ENCODE peak calls at places on chromosomes 5 and 9, in eight cellular contexts. One of them, this sample, is unnamed.

GRCh38 chr9:122846371-122847060 is 18.1 kb upstream of the PDCL start:
- DNase-seq in astrocyte of the spinal cord: no peak
- DNase-seq in T-helper 2 cell: peak
- DNase-seq in effector memory CD8-positive, alpha-beta T cell: no peak
- DNase-seq in HEK293T: no peak
- DNase-seq in esophagus squamous epithelium: no peak
- DNase-seq in GM20000: no peak
- DNase-seq in brain microvascular endothelial cell: no peak
- DNase-seq in this sample: no peak

GRCh38 chr5:116130471-116130870 is 45.6 kb downstream of the COMMD10 start:
- DNase-seq in astrocyte of the spinal cord: peak
- DNase-seq in T-helper 2 cell: no peak
- DNase-seq in effector memory CD8-positive, alpha-beta T cell: no peak
- DNase-seq in HEK293T: no peak
- DNase-seq in esophagus squamous epithelium: no peak
- DNase-seq in GM20000: no peak
- DNase-seq in brain microvascular endothelial cell: peak
- DNase-seq in this sample: no peak

GRCh38 chr9:129569506-129570449 is 51.1 kb downstream of the C9orf50 start:
- DNase-seq in astrocyte of the spinal cord: peak
- DNase-seq in T-helper 2 cell: no peak
- DNase-seq in effector memory CD8-positive, alpha-beta T cell: no peak
- DNase-seq in HEK293T: peak
- DNase-seq in esophagus squamous epithelium: no peak
- DNase-seq in GM20000: peak
- DNase-seq in brain microvascular endothelial cell: no peak
- DNase-seq in this sample: no peak

GRCh38 chr9:99057665-99058625 is 47.0 kb upstream of the TGFBR1 start:
- DNase-seq in astrocyte of the spinal cord: peak
- DNase-seq in T-helper 2 cell: peak
- DNase-seq in effector memory CD8-positive, alpha-beta T cell: peak
- DNase-seq in HEK293T: no peak
- DNase-seq in esophagus squamous epithelium: no peak
- DNase-seq in GM20000: peak
- DNase-seq in brain microvascular endothelial cell: peak
- DNase-seq in this sample: peak

GRCh38 chr9:111631071-111631971 is at the start of gene DNAJC25:
- DNase-seq in astrocyte of the spinal cord: peak
- DNase-seq in T-helper 2 cell: peak
- DNase-seq in effector memory CD8-positive, alpha-beta T cell: peak
- DNase-seq in HEK293T: peak
- DNase-seq in esophagus squamous epithelium: peak
- DNase-seq in GM20000: peak
- DNase-seq in brain microvascular endothelial cell: peak
- DNase-seq in this sample: peak

GRCh38 chr9:69115621-69116020 is 58.5 kb upstream of the TJP2 start:
- DNase-seq in astrocyte of the spinal cord: no peak
- DNase-seq in T-helper 2 cell: no peak
- DNase-seq in effector memory CD8-positive, alpha-beta T cell: no peak
- DNase-seq in HEK293T: no peak
- DNase-seq in esophagus squamous epithelium: no peak
- DNase-seq in GM20000: no peak
- DNase-seq in brain microvascular endothelial cell: no peak
- DNase-seq in this sample: no peak

GRCh38 chr9:107386396-107386795 is 103.2 kb downstream of the KLF4 start:
- DNase-seq in astrocyte of the spinal cord: no peak
- DNase-seq in T-helper 2 cell: no peak
- DNase-seq in effector memory CD8-positive, alpha-beta T cell: no peak
- DNase-seq in HEK293T: no peak
- DNase-seq in esophagus squamous epithelium: no peak
- DNase-seq in GM20000: no peak
- DNase-seq in brain microvascular endothelial cell: no peak
- DNase-seq in this sample: no peak

GRCh38 chr9:36924071-36924470 is 110.0 kb downstream of the PAX5 start:
- DNase-seq in astrocyte of the spinal cord: peak
- DNase-seq in T-helper 2 cell: no peak
- DNase-seq in effector memory CD8-positive, alpha-beta T cell: no peak
- DNase-seq in HEK293T: no peak
- DNase-seq in esophagus squamous epithelium: no peak
- DNase-seq in GM20000: no peak
- DNase-seq in brain microvascular endothelial cell: peak
- DNase-seq in this sample: no peak

GRCh38 chr5:79475174-79475466 is 38.8 kb downstream of the HOMER1 start:
- DNase-seq in astrocyte of the spinal cord: no peak
- DNase-seq in T-helper 2 cell: no peak
- DNase-seq in effector memory CD8-positive, alpha-beta T cell: no peak
- DNase-seq in HEK293T: no peak
- DNase-seq in esophagus squamous epithelium: no peak
- DNase-seq in GM20000: no peak
- DNase-seq in brain microvascular endothelial cell: no peak
- DNase-seq in this sample: no peak

GRCh38 chr9:38289486-38290275 is 102.8 kb upstream of the ALDH1B1 start:
- DNase-seq in astrocyte of the spinal cord: no peak
- DNase-seq in T-helper 2 cell: no peak
- DNase-seq in effector memory CD8-positive, alpha-beta T cell: no peak
- DNase-seq in HEK293T: no peak
- DNase-seq in esophagus squamous epithelium: no peak
- DNase-seq in GM20000: no peak
- DNase-seq in brain microvascular endothelial cell: no peak
- DNase-seq in this sample: no peak

GRCh38 chr5:159552751-159553150 is 222.5 kb upstream of the IL12B start:
- DNase-seq in astrocyte of the spinal cord: peak
- DNase-seq in T-helper 2 cell: no peak
- DNase-seq in effector memory CD8-positive, alpha-beta T cell: no peak
- DNase-seq in HEK293T: no peak
- DNase-seq in esophagus squamous epithelium: no peak
- DNase-seq in GM20000: no peak
- DNase-seq in brain microvascular endothelial cell: peak
- DNase-seq in this sample: no peak

GRCh38 chr9:9790216-9790872 is 822.5 kb downstream of the PTPRD start:
- DNase-seq in astrocyte of the spinal cord: peak
- DNase-seq in T-helper 2 cell: no peak
- DNase-seq in effector memory CD8-positive, alpha-beta T cell: no peak
- DNase-seq in HEK293T: peak
- DNase-seq in esophagus squamous epithelium: no peak
- DNase-seq in GM20000: peak
- DNase-seq in brain microvascular endothelial cell: peak
- DNase-seq in this sample: no peak

GRCh38 chr9:33620738-33621439 is 96.8 kb downstream of the ANKRD18B start:
- DNase-seq in astrocyte of the spinal cord: peak
- DNase-seq in T-helper 2 cell: no peak
- DNase-seq in effector memory CD8-positive, alpha-beta T cell: no peak
- DNase-seq in HEK293T: no peak
- DNase-seq in esophagus squamous epithelium: no peak
- DNase-seq in GM20000: no peak
- DNase-seq in brain microvascular endothelial cell: peak
- DNase-seq in this sample: no peak

GRCh38 chr9:130348881-130349280 is 83.3 kb downstream of the HMCN2 start:
- DNase-seq in astrocyte of the spinal cord: no peak
- DNase-seq in T-helper 2 cell: no peak
- DNase-seq in effector memory CD8-positive, alpha-beta T cell: no peak
- DNase-seq in HEK293T: no peak
- DNase-seq in esophagus squamous epithelium: no peak
- DNase-seq in GM20000: no peak
- DNase-seq in brain microvascular endothelial cell: no peak
- DNase-seq in this sample: no peak

GRCh38 chr5:32600057-32600622 is 14.8 kb downstream of the SUB1 start:
- DNase-seq in astrocyte of the spinal cord: peak
- DNase-seq in T-helper 2 cell: no peak
- DNase-seq in effector memory CD8-positive, alpha-beta T cell: no peak
- DNase-seq in HEK293T: no peak
- DNase-seq in esophagus squamous epithelium: no peak
- DNase-seq in GM20000: no peak
- DNase-seq in brain microvascular endothelial cell: peak
- DNase-seq in this sample: no peak

GRCh38 chr5:74864823-74865222 is 1.4 kb downstream of the FAM169A start:
- DNase-seq in astrocyte of the spinal cord: no peak
- DNase-seq in T-helper 2 cell: no peak
- DNase-seq in effector memory CD8-positive, alpha-beta T cell: no peak
- DNase-seq in HEK293T: peak
- DNase-seq in esophagus squamous epithelium: no peak
- DNase-seq in GM20000: no peak
- DNase-seq in brain microvascular endothelial cell: no peak
- DNase-seq in this sample: no peak

GRCh38 chr9:76911971-76912370 is 6.1 kb upstream of the PRUNE2 start:
- DNase-seq in astrocyte of the spinal cord: no peak
- DNase-seq in T-helper 2 cell: no peak
- DNase-seq in effector memory CD8-positive, alpha-beta T cell: no peak
- DNase-seq in HEK293T: no peak
- DNase-seq in esophagus squamous epithelium: no peak
- DNase-seq in GM20000: no peak
- DNase-seq in brain microvascular endothelial cell: no peak
- DNase-seq in this sample: no peak

GRCh38 chr9:136754059-136754572 is 3.9 kb downstream of the LCN8 start:
- DNase-seq in astrocyte of the spinal cord: no peak
- DNase-seq in T-helper 2 cell: no peak
- DNase-seq in effector memory CD8-positive, alpha-beta T cell: no peak
- DNase-seq in HEK293T: no peak
- DNase-seq in esophagus squamous epithelium: no peak
- DNase-seq in GM20000: no peak
- DNase-seq in brain microvascular endothelial cell: no peak
- DNase-seq in this sample: no peak

GRCh38 chr5:93582677-93583524 is at the start of gene NR2F1:
- DNase-seq in astrocyte of the spinal cord: peak
- DNase-seq in T-helper 2 cell: no peak
- DNase-seq in effector memory CD8-positive, alpha-beta T cell: no peak
- DNase-seq in HEK293T: peak
- DNase-seq in esophagus squamous epithelium: no peak
- DNase-seq in GM20000: no peak
- DNase-seq in brain microvascular endothelial cell: peak
- DNase-seq in this sample: no peak

GRCh38 chr9:32738501-32739172 is 44.7 kb upstream of the TMEM215 start:
- DNase-seq in astrocyte of the spinal cord: peak
- DNase-seq in T-helper 2 cell: no peak
- DNase-seq in effector memory CD8-positive, alpha-beta T cell: no peak
- DNase-seq in HEK293T: no peak
- DNase-seq in esophagus squamous epithelium: no peak
- DNase-seq in GM20000: no peak
- DNase-seq in brain microvascular endothelial cell: no peak
- DNase-seq in this sample: no peak

GRCh38 chr5:65100846-65101678 is 332.3 kb downstream of the CWC27 start:
- DNase-seq in astrocyte of the spinal cord: peak
- DNase-seq in T-helper 2 cell: no peak
- DNase-seq in effector memory CD8-positive, alpha-beta T cell: no peak
- DNase-seq in HEK293T: peak
- DNase-seq in esophagus squamous epithelium: no peak
- DNase-seq in GM20000: peak
- DNase-seq in brain microvascular endothelial cell: peak
- DNase-seq in this sample: no peak

GRCh38 chr5:164027738-164028137 is 522.3 kb downstream of the MAT2B start:
- DNase-seq in astrocyte of the spinal cord: no peak
- DNase-seq in T-helper 2 cell: no peak
- DNase-seq in effector memory CD8-positive, alpha-beta T cell: no peak
- DNase-seq in HEK293T: no peak
- DNase-seq in esophagus squamous epithelium: no peak
- DNase-seq in GM20000: no peak
- DNase-seq in brain microvascular endothelial cell: no peak
- DNase-seq in this sample: no peak

GRCh38 chr9:70945301-70945700 is 176.1 kb downstream of the TRPM3 start:
- DNase-seq in astrocyte of the spinal cord: peak
- DNase-seq in T-helper 2 cell: no peak
- DNase-seq in effector memory CD8-positive, alpha-beta T cell: no peak
- DNase-seq in HEK293T: no peak
- DNase-seq in esophagus squamous epithelium: no peak
- DNase-seq in GM20000: no peak
- DNase-seq in brain microvascular endothelial cell: no peak
- DNase-seq in this sample: no peak

GRCh38 chr9:97985058-97985861 is 2.1 kb downstream of the ANP32B start:
- DNase-seq in astrocyte of the spinal cord: peak
- DNase-seq in T-helper 2 cell: peak
- DNase-seq in effector memory CD8-positive, alpha-beta T cell: peak
- DNase-seq in HEK293T: peak
- DNase-seq in esophagus squamous epithelium: no peak
- DNase-seq in GM20000: no peak
- DNase-seq in brain microvascular endothelial cell: no peak
- DNase-seq in this sample: peak

GRCh38 chr5:40165789-40166728 is 513.7 kb upstream of the PTGER4 start:
- DNase-seq in astrocyte of the spinal cord: peak
- DNase-seq in T-helper 2 cell: no peak
- DNase-seq in effector memory CD8-positive, alpha-beta T cell: peak
- DNase-seq in HEK293T: no peak
- DNase-seq in esophagus squamous epithelium: no peak
- DNase-seq in GM20000: no peak
- DNase-seq in brain microvascular endothelial cell: peak
- DNase-seq in this sample: no peak

GRCh38 chr5:34412769-34413168 is 243.4 kb upstream of the RAI14 start:
- DNase-seq in astrocyte of the spinal cord: peak
- DNase-seq in T-helper 2 cell: no peak
- DNase-seq in effector memory CD8-positive, alpha-beta T cell: no peak
- DNase-seq in HEK293T: no peak
- DNase-seq in esophagus squamous epithelium: no peak
- DNase-seq in GM20000: no peak
- DNase-seq in brain microvascular endothelial cell: peak
- DNase-seq in this sample: no peak

GRCh38 chr9:3980771-3981170 is 319.1 kb downstream of the GLIS3 start:
- DNase-seq in astrocyte of the spinal cord: peak
- DNase-seq in T-helper 2 cell: no peak
- DNase-seq in effector memory CD8-positive, alpha-beta T cell: no peak
- DNase-seq in HEK293T: no peak
- DNase-seq in esophagus squamous epithelium: no peak
- DNase-seq in GM20000: no peak
- DNase-seq in brain microvascular endothelial cell: peak
- DNase-seq in this sample: no peak

GRCh38 chr5:3103241-3103855 is 351.9 kb upstream of the IRX2 start:
- DNase-seq in astrocyte of the spinal cord: no peak
- DNase-seq in T-helper 2 cell: no peak
- DNase-seq in effector memory CD8-positive, alpha-beta T cell: no peak
- DNase-seq in HEK293T: no peak
- DNase-seq in esophagus squamous epithelium: no peak
- DNase-seq in GM20000: no peak
- DNase-seq in brain microvascular endothelial cell: no peak
- DNase-seq in this sample: no peak

GRCh38 chr5:62506659-62507460 is 71.8 kb upstream of the LRRC70 start:
- DNase-seq in astrocyte of the spinal cord: no peak
- DNase-seq in T-helper 2 cell: no peak
- DNase-seq in effector memory CD8-positive, alpha-beta T cell: no peak
- DNase-seq in HEK293T: no peak
- DNase-seq in esophagus squamous epithelium: no peak
- DNase-seq in GM20000: no peak
- DNase-seq in brain microvascular endothelial cell: no peak
- DNase-seq in this sample: no peak

GRCh38 chr9:107547772-107548297 is 58.3 kb upstream of the KLF4 start:
- DNase-seq in astrocyte of the spinal cord: no peak
- DNase-seq in T-helper 2 cell: no peak
- DNase-seq in effector memory CD8-positive, alpha-beta T cell: no peak
- DNase-seq in HEK293T: no peak
- DNase-seq in esophagus squamous epithelium: no peak
- DNase-seq in GM20000: no peak
- DNase-seq in brain microvascular endothelial cell: no peak
- DNase-seq in this sample: no peak

GRCh38 chr5:16544607-16545374 is 72.0 kb downstream of the RETREG1 start:
- DNase-seq in astrocyte of the spinal cord: no peak
- DNase-seq in T-helper 2 cell: no peak
- DNase-seq in effector memory CD8-positive, alpha-beta T cell: no peak
- DNase-seq in HEK293T: no peak
- DNase-seq in esophagus squamous epithelium: no peak
- DNase-seq in GM20000: no peak
- DNase-seq in brain microvascular endothelial cell: no peak
- DNase-seq in this sample: no peak

GRCh38 chr5:167857321-167857720 is 434.1 kb upstream of the WWC1 start:
- DNase-seq in astrocyte of the spinal cord: no peak
- DNase-seq in T-helper 2 cell: no peak
- DNase-seq in effector memory CD8-positive, alpha-beta T cell: no peak
- DNase-seq in HEK293T: no peak
- DNase-seq in esophagus squamous epithelium: no peak
- DNase-seq in GM20000: no peak
- DNase-seq in brain microvascular endothelial cell: no peak
- DNase-seq in this sample: no peak

GRCh38 chr5:41094871-41095270 is 23.7 kb upstream of the MROH2B start:
- DNase-seq in astrocyte of the spinal cord: no peak
- DNase-seq in T-helper 2 cell: no peak
- DNase-seq in effector memory CD8-positive, alpha-beta T cell: no peak
- DNase-seq in HEK293T: no peak
- DNase-seq in esophagus squamous epithelium: no peak
- DNase-seq in GM20000: no peak
- DNase-seq in brain microvascular endothelial cell: no peak
- DNase-seq in this sample: no peak

GRCh38 chr9:110189001-110189400 is 19.0 kb downstream of the C9orf152 start:
- DNase-seq in astrocyte of the spinal cord: no peak
- DNase-seq in T-helper 2 cell: no peak
- DNase-seq in effector memory CD8-positive, alpha-beta T cell: no peak
- DNase-seq in HEK293T: no peak
- DNase-seq in esophagus squamous epithelium: no peak
- DNase-seq in GM20000: no peak
- DNase-seq in brain microvascular endothelial cell: no peak
- DNase-seq in this sample: no peak